ENCODE peak calls at places on chromosome 18, in nine cellular contexts. R is astrocyte; I is effector memory CD4-positive, alpha-beta T cell; K is Peyer's patch; H is IMR-90; Q is CD8-positive, alpha-beta memory T cell; M is upper lobe of left lung; C is tibial artery; S is brain microvascular endothelial cell. J is an unnamed sample.

GRCh38 chr18:23673725-23674124 is 11.0 kb upstream of the ANKRD29 start:
- DNase-seq in R (no peak), I (no peak), K (no peak), H (no peak), Q (no peak), M (no peak), C (no peak), S (no peak), J (no peak)

GRCh38 chr18:66222174-66222573 is 381.7 kb downstream of the CDH19 start:
- DNase-seq in R (no peak), I (no peak), K (no peak), H (no peak), Q (no peak), M (no peak), C (no peak), S (no peak), J (no peak)

GRCh38 chr18:32301976-32302743 is 112.3 kb downstream of the MEP1B start:
- DNase-seq in R (peak), I (no peak), K (no peak), H (peak), Q (no peak), M (no peak), C (no peak), S (peak), J (no peak)

GRCh38 chr18:48992133-48992532 is 41.4 kb upstream of the SMAD7 start:
- DNase-seq in R (no peak), I (no peak), K (no peak), H (no peak), Q (no peak), M (no peak), C (no peak), S (no peak), J (no peak)

GRCh38 chr18:34723143-34723542 is 13.0 kb downstream of the DTNA start:
- DNase-seq in R (no peak), I (no peak), K (no peak), H (no peak), Q (no peak), M (no peak), C (no peak), S (no peak), J (no peak)

GRCh38 chr18:48563027-48563426 is 24.2 kb downstream of the CTIF start:
- DNase-seq in R (peak), I (no peak), K (no peak), H (peak), Q (no peak), M (no peak), C (peak), S (peak), J (no peak)

GRCh38 chr18:66393463-66393862 is 210.4 kb downstream of the CDH19 start:
- DNase-seq in R (no peak), I (no peak), K (no peak), H (no peak), Q (no peak), M (no peak), C (no peak), S (no peak), J (no peak)

GRCh38 chr18:50115095-50115494 is 79.9 kb downstream of the MYO5B start:
- DNase-seq in R (no peak), I (no peak), K (no peak), H (no peak), Q (no peak), M (no peak), C (no peak), S (no peak), J (no peak)

GRCh38 chr18:48037481-48038271 is 107.2 kb upstream of the SMAD2 start:
- DNase-seq in R (no peak), I (no peak), K (peak), H (no peak), Q (no peak), M (no peak), C (peak), S (no peak), J (no peak)

GRCh38 chr18:76620326-76620813 is 125.3 kb upstream of the ZNF516 start:
- DNase-seq in R (peak), I (no peak), K (peak), H (peak), Q (peak), M (peak), C (peak), S (peak), J (peak)

GRCh38 chr18:34809697-34810096 is 99.6 kb downstream of the DTNA start:
- DNase-seq in R (no peak), I (no peak), K (peak), H (peak), Q (no peak), M (no peak), C (peak), S (peak), J (no peak)

GRCh38 chr18:41135146-41135545 is 819.9 kb upstream of the PIK3C3 start:
- DNase-seq in R (no peak), I (no peak), K (no peak), H (no peak), Q (no peak), M (no peak), C (no peak), S (no peak), J (no peak)

GRCh38 chr18:35283923-35284794 is 5.9 kb downstream of the ZSCAN30 start:
- DNase-seq in R (no peak), I (no peak), K (no peak), H (no peak), Q (no peak), M (no peak), C (no peak), S (no peak), J (no peak)

GRCh38 chr18:48714873-48715272 is 176.0 kb downstream of the CTIF start:
- DNase-seq in R (no peak), I (no peak), K (no peak), H (no peak), Q (no peak), M (no peak), C (no peak), S (no peak), J (no peak)

GRCh38 chr18:44678725-44679055 is 2.0 kb upstream of the SETBP1 start:
- DNase-seq in R (no peak), I (no peak), K (no peak), H (no peak), Q (no peak), M (no peak), C (no peak), S (no peak), J (no peak)
- H3K4me3 ChIP-seq in R (peak), I (peak), K (peak), H (no peak), Q (no peak), M (peak), C (peak), S (peak), J (no peak)

GRCh38 chr18:79026491-79026890 is 42.7 kb upstream of the ATP9B start:
- DNase-seq in R (no peak), I (no peak), K (no peak), H (no peak), Q (no peak), M (no peak), C (no peak), S (no peak), J (no peak)

DNA sequence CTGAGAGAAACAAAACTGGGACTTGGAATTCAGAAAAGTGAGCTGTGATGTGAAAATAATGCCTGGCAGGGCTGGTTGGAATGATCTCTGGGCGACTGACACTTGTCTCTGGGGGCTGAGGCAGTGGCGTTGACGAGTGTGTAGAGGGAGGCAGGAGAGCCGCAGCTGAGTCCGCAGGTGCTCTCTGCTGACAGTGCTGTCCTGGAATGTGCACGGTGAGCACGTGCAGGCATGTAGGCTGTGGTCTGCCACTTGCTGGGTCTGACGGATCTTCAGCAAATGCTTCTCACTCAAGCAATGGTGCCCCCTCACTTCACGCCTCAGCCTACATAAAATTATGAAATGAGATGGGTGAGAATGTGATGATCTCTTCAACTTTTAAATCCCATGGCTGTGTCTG is 38.5 kb upstream of the ATP9B start:
- DNase-seq in R (no peak), I (no peak), K (no peak), H (no peak), Q (no peak), M (no peak), C (no peak), S (no peak), J (no peak)
- H3K27ac ChIP-seq in R (no peak), I (no peak), K (no peak), H (no peak), Q (no peak), M (no peak), C (no peak), S (no peak), J (no peak)

GRCh38 chr18:9539938-9540337 is 64.6 kb downstream of the RALBP1 start:
- DNase-seq in R (no peak), I (no peak), K (no peak), H (no peak), Q (no peak), M (no peak), C (no peak), S (no peak), J (no peak)
- H3K4me3 ChIP-seq in R (no peak), I (no peak), K (no peak), H (no peak), Q (no peak), M (no peak), C (no peak), S (no peak), J (no peak)

GRCh38 chr18:7921938-7922587 is 354.9 kb downstream of the PTPRM start:
- DNase-seq in R (peak), I (no peak), K (no peak), H (peak), Q (no peak), M (no peak), C (no peak), S (peak), J (no peak)
- H3K27ac ChIP-seq in R (peak), I (no peak), K (no peak), H (peak), Q (no peak), M (peak), C (peak), S (peak), J (no peak)

GRCh38 chr18:3604260-3604625 is 154.3 kb downstream of the TGIF1 start:
- DNase-seq in R (no peak), I (no peak), K (no peak), H (no peak), Q (no peak), M (no peak), C (no peak), S (no peak), J (no peak)

GRCh38 chr18:3599861-3600260 is 149.9 kb downstream of the TGIF1 start:
- DNase-seq in R (no peak), I (no peak), K (no peak), H (no peak), Q (no peak), M (no peak), C (no peak), S (no peak), J (no peak)

GRCh38 chr18:3605562-3606443 is 155.8 kb downstream of the TGIF1 start:
- DNase-seq in R (peak), I (peak), K (peak), H (peak), Q (peak), M (no peak), C (no peak), S (peak), J (no peak)

GRCh38 chr18:3604626-3605408 is 154.8 kb downstream of the TGIF1 start:
- DNase-seq in R (peak), I (no peak), K (no peak), H (peak), Q (peak), M (no peak), C (no peak), S (peak), J (peak)

GRCh38 chr18:3603460-3604259 is 153.7 kb downstream of the TGIF1 start:
- DNase-seq in R (peak), I (no peak), K (no peak), H (peak), Q (no peak), M (no peak), C (no peak), S (peak), J (no peak)
- H3K4me3 ChIP-seq in R (peak), I (peak), K (peak), H (peak), Q (peak), M (peak), C (peak), S (peak), J (peak)

DNA sequence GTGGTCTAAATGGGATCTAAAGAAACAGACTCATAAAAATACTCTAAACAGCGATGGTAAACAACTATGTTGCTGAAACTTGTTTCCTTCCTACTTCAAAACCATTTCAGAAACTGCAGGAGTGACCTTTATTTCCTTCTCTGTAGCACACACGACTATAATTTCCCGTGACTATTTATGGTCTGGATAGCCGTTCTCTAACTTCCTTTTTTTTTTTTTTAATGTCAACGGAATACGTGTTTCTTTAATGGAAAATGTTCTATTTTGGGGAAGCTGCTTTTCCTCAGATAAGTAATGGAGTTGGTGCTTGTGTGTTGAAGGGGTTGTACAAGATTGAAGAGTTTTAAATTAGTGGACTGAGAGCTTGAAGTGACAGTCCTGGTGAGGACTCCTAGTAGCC is 224.1 kb downstream of the PHLPP1 start:
- DNase-seq in R (no peak), I (no peak), K (no peak), H (no peak), Q (no peak), M (no peak), C (no peak), S (no peak), J (no peak)
- H3K27ac ChIP-seq in R (no peak), I (no peak), K (no peak), H (no peak), Q (no peak), M (peak), C (peak), S (no peak), J (no peak)

GRCh38 chr18:33572022-33572421 is 6.0 kb upstream of the ASXL3 start:
- DNase-seq in R (no peak), I (no peak), K (no peak), H (no peak), Q (no peak), M (no peak), C (no peak), S (no peak), J (no peak)
- H3K4me3 ChIP-seq in R (no peak), I (no peak), K (no peak), H (no peak), Q (no peak), M (no peak), C (no peak), S (no peak), J (no peak)